ENCODE peak calls at places on chromosomes 12 and 14, in eight cellular contexts. S is stomach, Q is upper lobe of left lung, L is sigmoid colon, E is ovary, G is A549, X is transverse colon, V is K562. P is an unnamed sample.

GRCh38 chr14:79418649-79419415 is 792.5 kb downstream of the DIO2 start:
- DNase-seq in S (no peak), Q (no peak), L (no peak), E (no peak), G (no peak), X (no peak), V (no peak), P (no peak)

GRCh38 chr12:6229224-6229748 is 29.1 kb downstream of the CD9 start:
- DNase-seq in S (peak; percentile 57), Q (peak; percentile 75), L (peak; percentile 86), E (no peak), G (no peak), X (peak; percentile 89), V (no peak), P (no peak)

GRCh38 chr12:132602578-132603239 is 7.7 kb downstream of the LRCOL1 start:
- DNase-seq in S (no peak), Q (no peak), L (no peak), E (no peak), G (no peak), X (peak; percentile 83), V (no peak), P (no peak)

GRCh38 chr14:91218041-91218440 is 26.5 kb downstream of the GPR68 start:
- DNase-seq in S (no peak), Q (no peak), L (no peak), E (no peak), G (no peak), X (no peak), V (no peak), P (no peak)

GRCh38 chr12:123599721-123600120 is 2.2 kb upstream of the DDX55 start:
- DNase-seq in S (peak; percentile 11), Q (no peak), L (no peak), E (no peak), G (no peak), X (no peak), V (no peak), P (no peak)

GRCh38 chr12:104566244-104566993 is 109.7 kb downstream of the CHST11 start:
- DNase-seq in S (no peak), Q (no peak), L (no peak), E (no peak), G (no peak), X (no peak), V (no peak), P (no peak)

GRCh38 chr14:99829450-99829849 is 36.2 kb downstream of the EML1 start:
- DNase-seq in S (no peak), Q (no peak), L (no peak), E (no peak), G (no peak), X (no peak), V (no peak), P (no peak)

GRCh38 chr12:51406859-51407258 is 15.7 kb upstream of the GALNT6 start:
- DNase-seq in S (no peak), Q (no peak), L (no peak), E (no peak), G (no peak), X (no peak), V (no peak), P (no peak)

GRCh38 chr12:129765719-129766118 is 138.1 kb downstream of the TMEM132D start:
- DNase-seq in S (no peak), Q (no peak), L (no peak), E (no peak), G (no peak), X (no peak), V (no peak), P (no peak)

GRCh38 chr14:68627050-68627867 is 165.6 kb downstream of the ZFP36L1 start:
- DNase-seq in S (peak; percentile 51), Q (no peak), L (no peak), E (no peak), G (peak; percentile 15), X (no peak), V (no peak), P (no peak)

GRCh38 chr12:27524839-27525238 is 833 bp downstream of the PPFIBP1 start:
- DNase-seq in S (no peak), Q (no peak), L (no peak), E (no peak), G (peak; percentile 10), X (peak; percentile 22), V (no peak), P (peak; percentile 35)

GRCh38 chr12:94650143-94651056 is at the start of gene TMCC3:
- DNase-seq in S (peak; percentile 63), Q (peak; percentile 57), L (peak; percentile 67), E (peak; percentile 55), G (no peak), X (peak; percentile 69), V (no peak), P (no peak)

GRCh38 chr14:95452176-95452889 is 64.1 kb downstream of the SYNE3 start:
- DNase-seq in S (no peak), Q (no peak), L (no peak), E (no peak), G (peak; percentile 24), X (no peak), V (peak; percentile 21), P (no peak)

GRCh38 chr12:6542209-6543009 is 8.1 kb downstream of the GAPDH start:
- DNase-seq in S (no peak), Q (no peak), L (peak; percentile 63), E (no peak), G (peak; percentile 60), X (peak; percentile 85), V (no peak), P (no peak)

GRCh38 chr12:8698132-8698829 is 490 bp downstream of the RIMKLB start:
- DNase-seq in S (peak; percentile 62), Q (peak; percentile 79), L (peak; percentile 85), E (peak; percentile 57), G (peak; percentile 60), X (peak; percentile 63), V (peak; percentile 70), P (peak; percentile 42)

GRCh38 chr12:1916396-1917171 is 1.9 kb downstream of the CACNA2D4 start:
- DNase-seq in S (peak; percentile 27), Q (no peak), L (peak; percentile 85), E (peak; percentile 53), G (no peak), X (no peak), V (peak; percentile 67), P (peak; percentile 2)

GRCh38 chr14:88189040-88189839 is 133.8 kb downstream of the KCNK10 start:
- DNase-seq in S (peak; percentile 88), Q (peak; percentile 79), L (peak; percentile 76), E (peak; percentile 81), G (peak; percentile 87), X (peak; percentile 88), V (peak; percentile 80), P (peak; percentile 50)

GRCh38 chr14:68655021-68655811 is 137.7 kb downstream of the ZFP36L1 start:
- DNase-seq in S (no peak), Q (no peak), L (no peak), E (peak; percentile 78), G (no peak), X (no peak), V (no peak), P (no peak)

GRCh38 chr12:116186482-116187157 is 90.9 kb downstream of the MED13L start:
- DNase-seq in S (no peak), Q (no peak), L (no peak), E (no peak), G (no peak), X (no peak), V (no peak), P (no peak)

GRCh38 chr12:131089526-131090253 is 136.0 kb downstream of the ADGRD1 start:
- DNase-seq in S (no peak), Q (peak; percentile 18), L (peak; percentile 46), E (peak; percentile 8), G (no peak), X (no peak), V (no peak), P (no peak)

GRCh38 chr12:98828802-98829600 is 183.9 kb downstream of the APAF1 start:
- DNase-seq in S (no peak), Q (no peak), L (no peak), E (no peak), G (peak; percentile 15), X (no peak), V (no peak), P (no peak)

GRCh38 chr14:36655963-36656768 is 5.5 kb upstream of the PAX9 start:
- DNase-seq in S (no peak), Q (no peak), L (no peak), E (no peak), G (peak; percentile 77), X (peak; percentile 32), V (no peak), P (no peak)
- H3K9me3 ChIP-seq in S (peaks cover 42% of the 10 kb centered on the region), Q (no peaks in the 10 kb centered on the region), L (no peaks in the 10 kb centered on the region), E (no peaks in the 10 kb centered on the region), G (no peaks in the 10 kb centered on the region), X (no peaks in the 10 kb centered on the region), V (no peaks in the 10 kb centered on the region), P (no peaks in the 10 kb centered on the region)

GRCh38 chr14:97177016-97177415 is 379.8 kb downstream of the VRK1 start:
- DNase-seq in S (no peak), Q (no peak), L (no peak), E (no peak), G (peak; percentile 58), X (no peak), V (peak; percentile 13), P (no peak)
- TF ChIP-seq CTCF in S (no peak), Q (no peak), L (no peak), E (no peak), G (peak; percentile 49), X (no peak), V (peak; percentile 37), P (no peak)

GRCh38 chr14:98176910-98177309 is 1095.1 kb downstream of the BCL11B start:
- DNase-seq in S (no peak), Q (no peak), L (no peak), E (no peak), G (no peak), X (no peak), V (no peak), P (no peak)

GRCh38 chr14:98175881-98176280 is 1096.1 kb downstream of the BCL11B start:
- DNase-seq in S (no peak), Q (no peak), L (no peak), E (no peak), G (no peak), X (no peak), V (no peak), P (no peak)

GRCh38 chr14:98175436-98175835 is 1096.6 kb downstream of the BCL11B start:
- DNase-seq in S (no peak), Q (no peak), L (no peak), E (no peak), G (no peak), X (no peak), V (no peak), P (no peak)

GRCh38 chr14:98174031-98174430 is 1098.0 kb downstream of the BCL11B start:
- DNase-seq in S (no peak), Q (no peak), L (no peak), E (no peak), G (no peak), X (no peak), V (no peak), P (no peak)

DNA sequence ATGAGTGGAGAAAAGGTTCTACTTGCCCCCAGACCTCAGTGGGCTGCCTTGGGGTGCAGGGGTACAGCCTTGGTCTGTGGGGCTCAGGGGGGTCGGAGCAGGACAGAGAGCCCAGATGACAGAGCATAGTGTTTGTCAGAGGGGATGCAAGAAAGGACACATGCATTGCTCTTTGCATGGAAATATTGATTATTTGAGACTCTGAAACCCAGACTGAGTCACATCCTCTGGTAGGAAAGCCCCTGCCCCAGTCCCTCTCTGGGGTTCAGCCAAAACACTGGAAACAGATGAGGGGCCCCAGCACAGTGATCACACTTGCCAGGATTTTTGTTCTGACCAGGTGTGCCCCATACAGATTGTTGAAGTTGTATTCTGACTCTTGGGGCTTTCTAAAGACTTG is 1094.4 kb downstream of the BCL11B start:
- DNase-seq in S (no peak), Q (no peak), L (no peak), E (no peak), G (no peak), X (no peak), V (no peak), P (no peak)
- TF ChIP-seq EP300 in S (no peak), Q (no peak), L (no peak), E (no peak), G (no peak), X (no peak), V (no peak), P (no peak)

GRCh38 chr12:125315771-125316170 is 250.5 kb downstream of the AACS start:
- DNase-seq in S (no peak), Q (no peak), L (no peak), E (no peak), G (no peak), X (no peak), V (no peak), P (no peak)
- H3K9me3 ChIP-seq in S (no peaks in the 10 kb centered on the region), Q (no peaks in the 10 kb centered on the region), L (no peaks in the 10 kb centered on the region), E (no peaks in the 10 kb centered on the region), G (no peaks in the 10 kb centered on the region), X (no peaks in the 10 kb centered on the region), V (no peaks in the 10 kb centered on the region), P (no peaks in the 10 kb centered on the region)

P was measured in tibial nerve.